ENCODE peak calls at places on chromosomes 4 and X, in ten cellular contexts. P is progenitor cell of endocrine pancreas, D is dorsolateral prefrontal cortex, W is Caco-2, V is AG10803, Y is tibial artery, E is AG09309, J is choroid plexus epithelial cell, T is neural crest cell, M is lower lobe of right lung. C is an unnamed sample.

GRCh38 chr4:116385583-116385982 is 699.8 kb downstream of the TRAM1L1 start:
- DNase-seq in M (no peak), E (no peak), J (no peak), Y (no peak), D (no peak), V (no peak), T (no peak), P (no peak), W (no peak), C (no peak)

GRCh38 chrX:110407910-110408545 is 49.4 kb downstream of the RTL9 start:
- DNase-seq in V (peak), T (peak), D (no peak), P (peak), J (peak), M (no peak), W (peak), Y (no peak), E (no peak), C (peak)

GRCh38 chrX:39891781-39892180 is 206.0 kb downstream of the BCOR start:
- DNase-seq in V (no peak), P (no peak), W (no peak), M (no peak), T (no peak), D (no peak), Y (no peak), E (no peak), J (no peak), C (no peak)

GRCh38 chr4:20418865-20419451 is 167.3 kb downstream of the SLIT2 start:
- DNase-seq in V (peak), J (peak), W (no peak), M (no peak), T (no peak), Y (no peak), D (no peak), P (no peak), E (peak), C (no peak)

GRCh38 chr4:4443821-4444220 is 56.9 kb downstream of the NSG1 start:
- DNase-seq in J (peak), Y (no peak), W (peak), P (no peak), D (no peak), V (peak), T (no peak), E (no peak), M (no peak), C (no peak)

GRCh38 chr4:95106408-95106928 is 348.7 kb downstream of the BMPR1B start:
- DNase-seq in P (no peak), D (no peak), W (no peak), T (no peak), Y (no peak), J (no peak), E (no peak), M (no peak), V (peak), C (no peak)

GRCh38 chr4:866761-867390 is 40.9 kb upstream of the CPLX1 start:
- DNase-seq in J (peak), T (no peak), E (no peak), Y (no peak), W (no peak), D (no peak), M (no peak), P (no peak), V (no peak), C (no peak)

GRCh38 chr4:164949448-164950118 is 27.9 kb downstream of the TRIM61 start:
- DNase-seq in D (no peak), P (no peak), M (no peak), W (no peak), Y (no peak), J (no peak), T (no peak), E (no peak), V (peak), C (peak)

GRCh38 chr4:139764192-139764591 is 98.6 kb downstream of the MGST2 start:
- DNase-seq in E (no peak), D (no peak), V (no peak), Y (no peak), T (no peak), J (no peak), M (no peak), W (no peak), P (no peak), C (no peak)

GRCh38 chrX:3939967-3940610 is 226.6 kb upstream of the PRKX start:
- DNase-seq in P (no peak), J (peak), T (peak), Y (no peak), V (peak), D (no peak), W (no peak), E (no peak), M (no peak), C (no peak)

GRCh38 chrX:21708116-21708515 is 49.8 kb downstream of the SMPX start:
- DNase-seq in J (peak), Y (no peak), T (no peak), V (no peak), E (no peak), M (no peak), P (no peak), W (no peak), D (no peak), C (no peak)

GRCh38 chr4:62709618-62710252 is 1509.6 kb downstream of the ADGRL3 start:
- DNase-seq in P (no peak), W (no peak), Y (no peak), M (no peak), J (peak), E (no peak), V (no peak), D (no peak), T (peak), C (peak)

GRCh38 chr4:84279678-84280077 is 219.4 kb downstream of the NKX6-1 start:
- DNase-seq in W (no peak), M (no peak), Y (no peak), E (no peak), V (peak), P (no peak), T (no peak), D (no peak), J (peak), C (no peak)

GRCh38 chrX:51461053-51462050 is 35.0 kb downstream of the NUDT11 start:
- DNase-seq in D (no peak), P (no peak), E (no peak), T (peak), M (no peak), W (no peak), Y (no peak), V (peak), J (peak), C (no peak)

GRCh38 chr4:26420903-26421302 is 69.4 kb downstream of the CCKAR start:
- DNase-seq in T (no peak), E (no peak), J (peak), Y (no peak), M (no peak), W (no peak), V (peak), D (no peak), P (no peak), C (no peak)

GRCh38 chr4:122542411-122543236 is 78.2 kb downstream of the IL21 start:
- DNase-seq in Y (no peak), W (no peak), P (no peak), J (peak), E (peak), T (no peak), V (peak), M (no peak), D (no peak), C (no peak)

GRCh38 chr4:112968456-112969159 is 80.8 kb upstream of the ANK2 start:
- DNase-seq in D (no peak), P (no peak), M (no peak), W (no peak), E (no peak), V (peak), J (no peak), Y (no peak), T (no peak), C (no peak)

GRCh38 chrX:17654116-17654515 is 83.2 kb upstream of the SCML1 start:
- DNase-seq in M (no peak), E (no peak), V (no peak), Y (no peak), T (no peak), W (no peak), D (no peak), P (no peak), J (no peak), C (no peak)

GRCh38 chrX:67159437-67159836 is 384.4 kb upstream of the AR start:
- DNase-seq in D (no peak), J (no peak), W (no peak), M (no peak), V (no peak), P (no peak), Y (no peak), T (no peak), E (no peak), C (no peak)

GRCh38 chr4:122783301-122784215 is 43.1 kb upstream of the FGF2 start:
- DNase-seq in J (peak), W (peak), P (no peak), D (no peak), V (peak), E (peak), T (no peak), M (peak), Y (peak), C (peak)

GRCh38 chrX:110734894-110735541 is 60.6 kb downstream of the CHRDL1 start:
- DNase-seq in J (peak), D (no peak), Y (no peak), P (no peak), W (no peak), T (no peak), E (peak), V (peak), M (no peak), C (no peak)

GRCh38 chrX:129013574-129013973 is 509.7 kb downstream of the SMARCA1 start:
- DNase-seq in W (no peak), J (no peak), D (no peak), P (no peak), T (no peak), M (no peak), V (no peak), E (no peak), Y (no peak), C (no peak)

GRCh38 chr4:84498203-84499026 is 677 bp downstream of the NKX6-1 start:
- DNase-seq in W (no peak), E (no peak), D (no peak), M (no peak), P (no peak), V (peak), T (no peak), J (peak), Y (no peak), C (no peak)

GRCh38 chrX:119093991-119094741 is 21.4 kb downstream of the CT47C1 start:
- DNase-seq in J (no peak), W (no peak), D (no peak), Y (no peak), M (no peak), P (no peak), V (no peak), E (no peak), T (no peak), C (no peak)

GRCh38 chr4:37603070-37603468 is 83.1 kb downstream of the RELL1 start:
- DNase-seq in T (peak), V (peak), P (peak), Y (peak), J (peak), M (peak), W (peak), D (peak), E (peak), C (peak)

GRCh38 chr4:153151535-153152452 is 52.4 kb upstream of the TRIM2 start:
- DNase-seq in P (peak), D (peak), W (peak), T (peak), V (peak), E (no peak), J (peak), Y (no peak), M (peak), C (peak)

GRCh38 chr4:8038083-8038482 is 98.4 kb upstream of the AFAP1 start:
- DNase-seq in J (no peak), E (no peak), V (no peak), M (no peak), W (no peak), D (no peak), T (no peak), P (no peak), Y (no peak), C (no peak)
- TF ChIP-seq CTCF in J (no peak), E (no peak), V (no peak), M (no peak), W (no peak), D (no peak), T (no peak), P (no peak), Y (no peak), C (no peak)

DNA sequence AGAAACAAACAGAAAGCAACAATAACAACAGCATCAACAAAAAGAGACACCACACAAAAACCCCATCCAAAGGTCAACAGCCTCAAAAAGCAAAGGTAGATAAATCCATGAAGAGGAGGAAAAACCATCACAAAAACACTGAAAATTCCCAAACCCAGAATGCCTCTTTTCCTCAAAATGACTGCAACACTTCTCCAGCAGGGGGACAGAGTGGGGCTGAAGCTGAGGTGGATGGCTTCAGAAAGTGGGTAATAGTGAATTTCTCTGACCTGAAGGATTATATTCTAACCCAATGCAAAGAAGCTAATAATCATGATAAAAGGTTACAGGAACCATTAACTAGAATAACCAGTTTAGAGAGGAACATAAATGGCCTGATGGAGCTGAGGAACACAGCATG is 888.2 kb downstream of the RAB28 start:
- DNase-seq in D (no peak), M (no peak), E (no peak), Y (no peak), W (no peak), J (no peak), V (no peak), P (no peak), T (no peak), C (no peak)
- TF ChIP-seq CTCF in D (no peak), M (no peak), E (no peak), Y (no peak), W (no peak), J (peak), V (no peak), P (peak), T (peak), C (peak)

GRCh38 chr4:2757426-2757825 is 1.3 kb upstream of the TNIP2 start:
- DNase-seq in Y (no peak), W (no peak), V (no peak), J (no peak), D (no peak), E (no peak), M (peak), T (no peak), P (no peak), C (no peak)

GRCh38 chr4:2754848-2755820 is 1.0 kb downstream of the TNIP2 start:
- DNase-seq in P (no peak), E (no peak), Y (no peak), D (no peak), W (no peak), T (no peak), J (no peak), V (no peak), M (no peak), C (no peak)

GRCh38 chr4:2756691-2757350 is 685 bp upstream of the TNIP2 start:
- DNase-seq in W (no peak), V (no peak), E (no peak), M (peak), D (no peak), T (no peak), J (no peak), Y (no peak), P (no peak), C (no peak)

GRCh38 chr4:2753444-2753843 is 2.7 kb downstream of the TNIP2 start:
- DNase-seq in J (no peak), T (no peak), V (no peak), P (no peak), Y (no peak), D (no peak), W (no peak), E (no peak), M (peak), C (no peak)

DNA sequence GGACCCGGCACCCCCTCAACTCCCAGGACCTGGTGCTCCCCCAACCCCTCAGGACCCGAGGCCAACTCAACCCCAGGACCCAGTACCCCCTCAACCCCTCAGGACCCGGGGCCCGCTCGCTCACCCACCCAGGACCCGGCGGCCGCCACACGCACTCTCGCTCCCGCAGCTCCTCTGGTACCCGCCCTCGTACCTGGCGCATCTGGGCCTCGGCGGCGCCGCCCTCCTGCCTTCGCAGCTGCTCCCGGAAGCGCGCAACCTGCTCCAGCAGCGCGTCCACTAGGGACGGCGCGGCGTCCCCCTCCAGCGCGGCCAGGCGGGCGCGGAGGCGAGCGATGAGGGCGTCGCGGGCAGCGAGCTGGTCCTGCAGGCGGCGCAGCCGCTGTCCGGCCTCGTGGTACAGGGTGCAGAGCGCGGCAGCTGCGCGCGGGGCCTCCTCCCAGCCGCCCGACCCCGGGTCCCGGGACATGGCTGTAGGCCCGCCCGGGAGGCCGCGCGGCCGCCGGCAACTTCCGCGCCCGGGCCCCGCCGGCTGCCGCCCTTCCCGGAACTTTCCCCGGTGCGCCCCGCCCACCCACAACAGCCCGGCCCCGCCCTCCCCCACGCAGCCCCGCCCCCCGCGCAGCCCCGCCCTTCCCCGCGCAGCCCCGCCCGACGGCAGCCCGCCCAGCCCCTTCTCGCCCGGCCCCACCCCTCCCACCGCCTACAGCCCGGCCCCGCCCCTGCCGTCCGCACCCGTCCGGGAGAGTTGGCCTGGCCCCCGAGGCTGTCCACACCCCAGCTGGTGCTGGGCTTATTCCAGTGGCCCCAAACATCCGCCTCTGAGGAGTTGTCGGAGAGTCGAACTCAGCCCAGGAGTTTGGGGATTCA is at the start of gene TNIP2:
- DNase-seq in J (peak), M (peak), E (no peak), T (peak), Y (peak), W (peak), P (peak), V (peak), D (peak), C (peak)
- TF ChIP-seq CTCF in J (no peak), M (peak), E (peak), T (peak), Y (peak), W (no peak), P (peak), V (peak), D (no peak), C (no peak)

GRCh38 chrX:115378471-115378870 is 89.0 kb downstream of the LUZP4 start:
- DNase-seq in M (no peak), J (peak), E (peak), Y (no peak), P (no peak), D (no peak), W (no peak), V (peak), T (no peak), C (no peak)
- TF ChIP-seq CTCF in M (no peak), J (peak), E (peak), Y (no peak), P (no peak), D (no peak), W (no peak), V (peak), T (no peak), C (no peak)

DNA sequence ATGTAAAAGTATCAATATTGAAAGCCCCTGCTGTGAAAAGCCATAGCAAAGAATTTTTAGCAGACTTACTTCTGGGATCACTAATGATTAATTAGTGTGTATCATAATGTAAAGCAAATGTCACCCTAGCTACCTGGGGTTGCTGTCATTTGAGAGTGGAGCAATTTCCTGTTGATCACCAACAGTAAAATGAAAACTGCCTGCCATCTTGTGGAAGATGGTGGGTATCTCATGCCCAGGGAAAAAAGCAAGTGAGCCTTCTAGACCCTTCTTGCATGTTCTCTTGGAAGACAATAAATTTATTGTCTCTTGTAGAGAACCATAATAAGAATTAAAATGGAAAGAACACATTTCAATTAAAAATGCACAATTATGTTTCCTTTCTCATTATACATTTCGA is 360.2 kb downstream of the ZIC3 start:
- DNase-seq in T (no peak), V (no peak), E (no peak), P (no peak), W (no peak), D (no peak), J (peak), M (no peak), Y (no peak), C (peak)
- TF ChIP-seq CTCF in T (peak), V (no peak), E (no peak), P (peak), W (no peak), D (peak), J (peak), M (no peak), Y (no peak), C (peak)

C was measured in endothelial cell.